ENCODE peak calls at places on chromosomes 12 and 14, in six cellular contexts. M is lung; I is HFFc6; S is pancreas; P is colonic mucosa; K is CD8-positive, alpha-beta T cell. A is an unnamed sample.

GRCh38 chr12:55974308-55974724 is 438 bp downstream of the RAB5B start:
- DNase-seq in I (peak; percentile 26), M (peak; percentile 61), P (peak; percentile 62), S (no peak), K (peak; percentile 7), A (no peak)

GRCh38 chr12:46371718-46372130 is 849 bp downstream of the SLC38A2 start:
- DNase-seq in K (peak; percentile 34), I (peak; percentile 56), M (peak; percentile 74), S (peak; percentile 84), P (peak; percentile 69), A (no peak)

GRCh38 chr14:54568821-54569591 is 2.1 kb downstream of the SAMD4A start:
- DNase-seq in I (no peak), M (no peak), S (no peak), K (no peak), P (peak; percentile 22), A (no peak)

GRCh38 chr12:89733579-89734201 is 25.1 kb upstream of the ATP2B1 start:
- DNase-seq in K (no peak), M (no peak), P (no peak), S (no peak), I (peak; percentile 88), A (peak; percentile 98)

GRCh38 chr12:49750027-49750977 is 8.9 kb downstream of the TMBIM6 start:
- DNase-seq in I (peak; percentile 53), P (no peak), S (no peak), K (no peak), M (no peak), A (peak; percentile 57)

GRCh38 chr12:22518067-22518719 is 26.1 kb downstream of the C2CD5 start:
- DNase-seq in P (peak; percentile 32), I (no peak), S (peak; percentile 64), M (peak; percentile 38), K (no peak), A (no peak)

GRCh38 chr12:9256758-9257405 is 48.7 kb upstream of the PZP start:
- DNase-seq in I (no peak), M (no peak), S (no peak), P (no peak), K (no peak), A (no peak)

GRCh38 chr14:69685217-69685616 is 73.8 kb downstream of the SUSD6 start:
- DNase-seq in M (no peak), S (no peak), P (no peak), K (no peak), I (no peak), A (no peak)

GRCh38 chr12:66688836-66689439 is 10.1 kb upstream of the GRIP1 start:
- DNase-seq in M (no peak), I (peak; percentile 23), K (peak; percentile 16), S (peak; percentile 61), P (peak; percentile 21), A (no peak)

GRCh38 chr12:84375472-84375871 is 537.1 kb downstream of the SLC6A15 start:
- DNase-seq in M (no peak), P (no peak), I (no peak), S (no peak), K (no peak), A (peak; percentile 1)

GRCh38 chr12:98939350-98939749 is 294.3 kb downstream of the APAF1 start:
- DNase-seq in K (no peak), P (no peak), M (no peak), I (no peak), S (no peak), A (peak; percentile 46)

GRCh38 chr12:14952295-14952995 is 9.0 kb downstream of the ARHGDIB start:
- DNase-seq in K (no peak), S (no peak), P (peak; percentile 30), I (peak; percentile 92), M (no peak), A (peak; percentile 46)

GRCh38 chr14:102217399-102217798 is 77.7 kb downstream of the WDR20 start:
- DNase-seq in I (no peak), P (no peak), M (no peak), K (no peak), S (no peak), A (no peak)

GRCh38 chr12:15842106-15842505 is 40.1 kb upstream of the STRAP start:
- DNase-seq in P (no peak), M (no peak), S (no peak), I (peak; percentile 41), K (no peak), A (peak; percentile 29)

GRCh38 chr14:106875503-106875902 is 1349.1 kb downstream of the TMEM121 start:
- DNase-seq in M (no peak), I (no peak), P (peak; percentile 53), K (no peak), S (peak; percentile 66), A (no peak)

GRCh38 chr12:56020437-56021189 is at the start of gene IKZF4:
- DNase-seq in S (no peak), K (no peak), I (no peak), M (no peak), P (peak; percentile 57), A (no peak)

GRCh38 chr12:123106640-123107359 is 44.1 kb downstream of the PITPNM2 start:
- DNase-seq in S (no peak), I (no peak), K (peak; percentile 48), P (peak; percentile 29), M (peak; percentile 42), A (no peak)

GRCh38 chr12:76117751-76118150 is 33.3 kb upstream of the NAP1L1 start:
- DNase-seq in M (no peak), K (no peak), S (no peak), P (no peak), I (no peak), A (no peak)

GRCh38 chr12:122726056-122726558 is 4.5 kb downstream of the HCAR1 start:
- DNase-seq in K (no peak), I (no peak), S (no peak), P (no peak), M (no peak), A (no peak)

GRCh38 chr12:110244372-110244771 is 36.7 kb upstream of the ATP2A2 start:
- DNase-seq in S (no peak), P (no peak), M (no peak), I (no peak), K (no peak), A (no peak)

GRCh38 chr12:116381744-116382455 is 104.4 kb upstream of the MED13L start:
- DNase-seq in P (no peak), M (no peak), I (peak; percentile 97), S (no peak), K (no peak), A (peak; percentile 93)

GRCh38 chr12:6754406-6754805 is 1.5 kb upstream of the MLF2 start:
- DNase-seq in P (no peak), I (no peak), K (no peak), S (no peak), M (no peak), A (no peak)

GRCh38 chr12:6751767-6752166 is 1.2 kb downstream of the MLF2 start:
- DNase-seq in I (no peak), M (no peak), P (no peak), K (no peak), S (no peak), A (no peak)

GRCh38 chr12:6753772-6754356 is 923 bp upstream of the MLF2 start:
- DNase-seq in M (no peak), S (no peak), I (no peak), K (no peak), P (peak; percentile 33), A (no peak)

GRCh38 chr12:6752181-6752930 is 585 bp downstream of the MLF2 start:
- DNase-seq in I (peak; percentile 54), P (peak; percentile 56), K (no peak), S (no peak), M (peak; percentile 47), A (no peak)

DNA sequence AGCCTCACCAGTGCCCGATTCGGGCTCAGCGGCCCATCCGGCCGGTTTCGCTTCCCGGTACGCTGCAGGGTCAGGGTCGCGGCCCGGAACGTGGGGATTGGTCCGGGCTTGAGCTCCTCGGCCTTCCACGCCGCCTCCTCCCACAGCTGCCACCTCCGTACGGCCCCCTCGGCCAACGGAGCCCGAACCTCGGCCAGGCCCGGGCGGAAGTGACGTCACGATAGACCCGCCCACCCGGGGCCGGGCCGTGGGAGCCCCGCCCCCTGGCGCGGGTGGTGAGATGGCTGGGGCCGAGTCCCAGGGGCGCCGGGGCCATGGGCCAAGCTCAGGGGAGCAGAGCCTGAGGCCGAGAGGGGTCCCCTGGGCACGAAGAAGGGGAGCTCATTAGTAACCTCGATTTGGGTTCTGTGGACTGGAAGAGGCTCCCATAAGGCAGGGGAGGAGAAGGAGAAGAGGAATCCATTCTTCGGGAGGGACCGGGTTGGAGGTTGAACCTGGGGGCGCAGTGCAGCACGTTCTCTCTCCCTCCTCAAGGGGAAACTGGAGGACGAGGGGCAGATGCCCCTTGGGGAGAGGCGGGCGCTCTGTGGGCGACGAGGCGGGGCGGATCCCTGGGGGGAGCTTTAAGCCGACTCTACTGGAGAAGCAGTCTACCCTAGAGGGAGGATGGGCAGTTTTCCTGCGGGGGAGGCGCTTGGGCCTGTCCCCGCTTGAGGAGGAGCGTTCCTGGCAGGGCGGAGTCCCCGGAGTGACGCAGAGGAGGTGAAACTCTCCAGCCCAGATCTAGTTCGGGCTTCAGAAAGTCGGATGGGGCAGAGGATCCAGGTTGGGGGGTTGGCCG is at the start of gene MLF2:
- DNase-seq in P (peak; percentile 99), M (peak; percentile 98), K (peak; percentile 93), I (peak; percentile 99), S (peak; percentile 97), A (peak; percentile 97)
- TF ChIP-seq CTCF in P (peak; percentile 90), M (peak; percentile 98), K (peak; percentile 83), I (no peak), S (peak; percentile 88), A (no peak)

GRCh38 chr12:130639759-130640158 is 76.3 kb downstream of the RIMBP2 start:
- DNase-seq in P (peak; percentile 25), I (no peak), M (no peak), K (no peak), S (no peak), A (no peak)
- TF ChIP-seq CTCF in P (no peak), I (no peak), M (no peak), K (no peak), S (no peak), A (no peak)

DNA sequence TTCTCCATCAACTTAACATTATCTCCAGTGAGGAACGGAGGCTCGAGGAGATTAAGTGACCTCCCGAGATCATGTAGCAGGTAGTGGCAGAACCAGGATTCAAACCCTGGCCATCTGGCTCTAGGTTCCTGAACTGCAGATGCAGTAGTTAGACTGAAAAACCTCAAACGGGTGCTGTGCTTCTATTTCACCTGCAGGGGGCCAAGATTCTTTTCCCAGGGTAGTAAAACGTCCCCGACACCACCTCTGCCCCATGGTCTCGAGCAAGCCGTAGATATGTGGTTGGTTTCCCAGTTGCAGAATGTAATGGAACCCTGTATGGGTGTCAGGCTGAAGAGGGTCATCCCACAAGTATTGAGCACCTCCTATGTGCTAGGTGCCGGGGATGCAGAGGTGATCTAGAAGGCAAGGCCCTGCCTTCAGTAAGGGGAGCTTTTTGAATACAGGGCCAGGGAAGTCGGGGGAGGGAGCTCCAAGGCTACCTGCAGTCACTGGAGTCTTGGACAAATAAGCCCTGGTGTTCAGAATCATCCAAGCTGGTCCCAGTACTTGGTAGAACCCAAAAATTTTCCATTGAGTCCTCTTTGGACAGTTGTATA is 197.1 kb downstream of the CHST11 start:
- DNase-seq in P (no peak), I (no peak), M (no peak), S (no peak), K (no peak), A (no peak)
- TF ChIP-seq CTCF in P (peak; percentile 19), I (peak; percentile 74), M (no peak), S (no peak), K (peak; percentile 40), A (no peak)

DNA sequence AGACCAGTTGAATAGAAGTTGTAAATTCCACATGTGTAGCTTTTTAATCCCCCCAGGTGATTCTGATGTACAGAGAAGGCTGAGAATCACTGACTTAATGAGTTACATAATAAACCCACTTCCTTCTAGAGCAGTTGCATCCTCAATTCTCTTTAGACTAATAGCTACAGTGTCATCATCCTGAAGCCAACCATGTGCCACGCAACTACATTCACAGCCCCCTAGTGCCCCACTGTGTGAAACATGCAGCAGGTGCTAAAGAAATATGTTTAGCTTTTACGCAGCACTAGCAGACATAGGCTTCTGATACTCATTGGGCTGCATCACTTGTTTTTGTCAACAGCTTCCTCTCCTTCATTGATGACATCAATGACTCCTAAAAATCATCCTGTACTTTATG is 1168.3 kb downstream of the BCL11B start:
- DNase-seq in M (no peak), P (no peak), I (no peak), S (no peak), K (peak; percentile 24), A (no peak)
- TF ChIP-seq CTCF in M (no peak), P (no peak), I (no peak), S (no peak), K (no peak), A (no peak)